ENCODE peak calls at places on chromosomes 16 and 17, in nine cellular contexts. V is left ventricle myocardium inferior, R is upper lobe of right lung, S is DND-41, M is ascending aorta, H is brain microvascular endothelial cell, U is epithelial cell of esophagus, J is AG09309, E is neural progenitor cell. N is an unnamed sample.

GRCh38 chr16:28546626-28547025 is 7.1 kb upstream of the SGF29 start:
- DNase-seq in V (no peak), R (no peak), S (no peak), M (no peak), H (no peak), U (no peak), J (no peak), E (no peak), N (no peak)

GRCh38 chr17:2711608-2712299 is at the start of gene CLUH:
- DNase-seq in V (peak), R (peak), S (peak), M (peak), H (peak), U (peak), J (peak), E (peak), N (peak)

GRCh38 chr17:40932608-40933007 is 4.8 kb downstream of the KRT23 start:
- DNase-seq in V (no peak), R (no peak), S (no peak), M (no peak), H (no peak), U (no peak), J (no peak), E (peak), N (no peak)

GRCh38 chr16:714079-714478 is 839 bp upstream of the METRN start:
- DNase-seq in V (no peak), R (no peak), S (no peak), M (no peak), H (no peak), U (peak), J (no peak), E (no peak), N (no peak)

GRCh38 chr17:27244481-27245223 is 49.3 kb upstream of the WSB1 start:
- DNase-seq in V (peak), R (peak), S (no peak), M (peak), H (peak), U (peak), J (peak), E (peak), N (peak)

GRCh38 chr16:56625140-56625942 is at the start of gene MT1E:
- DNase-seq in V (peak), R (peak), S (no peak), M (peak), H (peak), U (peak), J (peak), E (peak), N (no peak)

GRCh38 chr17:2485543-2485942 is 26.1 kb downstream of the METTL16 start:
- DNase-seq in V (no peak), R (no peak), S (no peak), M (no peak), H (no peak), U (peak), J (no peak), E (no peak), N (no peak)

GRCh38 chr17:47742319-47743181 is 9.5 kb downstream of the TBX21 start:
- DNase-seq in V (no peak), R (no peak), S (peak), M (peak), H (no peak), U (no peak), J (no peak), E (peak), N (no peak)

GRCh38 chr16:90077757-90078593 is 844 bp upstream of the PRDM7 start:
- DNase-seq in V (no peak), R (no peak), S (no peak), M (no peak), H (no peak), U (peak), J (no peak), E (peak), N (no peak)

GRCh38 chr16:69930117-69930776 is 20.9 kb upstream of the CLEC18A start:
- DNase-seq in V (peak), R (no peak), S (peak), M (peak), H (peak), U (peak), J (no peak), E (peak), N (no peak)

GRCh38 chr16:79045191-79045590 is 555.3 kb downstream of the MAF start:
- DNase-seq in V (no peak), R (no peak), S (no peak), M (no peak), H (no peak), U (no peak), J (no peak), E (no peak), N (no peak)

GRCh38 chr17:9021985-9022552 is 759 bp downstream of the NTN1 start:
- DNase-seq in V (peak), R (peak), S (no peak), M (peak), H (no peak), U (peak), J (no peak), E (peak), N (no peak)

GRCh38 chr16:19389246-19389645 is 28.4 kb upstream of the TMC5 start:
- DNase-seq in V (peak), R (peak), S (peak), M (no peak), H (no peak), U (peak), J (no peak), E (peak), N (no peak)

GRCh38 chr17:79840204-79840988 is 1.2 kb upstream of the CBX4 start:
- DNase-seq in V (peak), R (peak), S (no peak), M (peak), H (no peak), U (peak), J (no peak), E (peak), N (no peak)

GRCh38 chr16:2388875-2389433 is 40.3 kb upstream of the CCNF start:
- DNase-seq in V (no peak), R (no peak), S (no peak), M (peak), H (peak), U (peak), J (no peak), E (no peak), N (no peak)

GRCh38 chr17:8674344-8675305 is 44.1 kb upstream of the MYH10 start:
- DNase-seq in V (peak), R (peak), S (no peak), M (peak), H (peak), U (no peak), J (no peak), E (no peak), N (no peak)

GRCh38 chr16:188674-189073 is 8.4 kb downstream of the HBQ1 start:
- DNase-seq in V (no peak), R (no peak), S (peak), M (no peak), H (no peak), U (no peak), J (no peak), E (no peak), N (no peak)

GRCh38 chr16:66131895-66132294 is 234.6 kb upstream of the CDH5 start:
- DNase-seq in V (no peak), R (no peak), S (no peak), M (no peak), H (no peak), U (no peak), J (no peak), E (no peak), N (no peak)

GRCh38 chr16:85570213-85570734 is 42.8 kb upstream of the GSE1 start:
- DNase-seq in V (no peak), R (no peak), S (peak), M (no peak), H (no peak), U (peak), J (no peak), E (no peak), N (no peak)
- H3K4me3 ChIP-seq in V (no peak), R (no peak), S (no peak), M (no peak), H (no peak), U (no peak), J (no peak), E (no peak), N (no peak)

GRCh38 chr17:72430611-72431432 is 310.0 kb downstream of the SOX9 start:
- DNase-seq in V (no peak), R (no peak), S (no peak), M (no peak), H (no peak), U (no peak), J (no peak), E (peak), N (no peak)
- TF ChIP-seq CTCF in V (no peak), R (no peak), S (no peak), M (no peak), H (peak), U (no peak), J (peak), E (peak), N (no peak)

GRCh38 chr17:42548070-42548837 is 4.5 kb upstream of the HSD17B1 start:
- DNase-seq in V (peak), R (peak), S (no peak), M (no peak), H (no peak), U (peak), J (no peak), E (peak), N (no peak)
- H3K4me3 ChIP-seq in V (peak), R (peak), S (no peak), M (no peak), H (peak), U (peak), J (no peak), E (peak), N (peak)

GRCh38 chr17:50499722-50500121 is 8.5 kb upstream of the MYCBPAP start:
- DNase-seq in V (no peak), R (no peak), S (no peak), M (no peak), H (no peak), U (no peak), J (no peak), E (no peak), N (no peak)
- TF ChIP-seq CTCF in V (no peak), R (no peak), S (no peak), M (no peak), H (no peak), U (no peak), J (no peak), E (no peak), N (no peak)

GRCh38 chr16:49838361-49838638 is 17.6 kb downstream of the ZNF423 start:
- DNase-seq in V (no peak), R (no peak), S (no peak), M (no peak), H (no peak), U (no peak), J (no peak), E (no peak), N (no peak)

GRCh38 chr16:49836668-49837067 is 19.2 kb downstream of the ZNF423 start:
- DNase-seq in V (no peak), R (no peak), S (no peak), M (no peak), H (no peak), U (no peak), J (no peak), E (no peak), N (no peak)

GRCh38 chr16:49837673-49838360 is 18.1 kb downstream of the ZNF423 start:
- DNase-seq in V (no peak), R (no peak), S (no peak), M (no peak), H (no peak), U (no peak), J (no peak), E (no peak), N (no peak)

GRCh38 chr16:49838639-49839461 is 17.1 kb downstream of the ZNF423 start:
- DNase-seq in V (no peak), R (no peak), S (no peak), M (no peak), H (no peak), U (no peak), J (no peak), E (peak), N (no peak)

DNA sequence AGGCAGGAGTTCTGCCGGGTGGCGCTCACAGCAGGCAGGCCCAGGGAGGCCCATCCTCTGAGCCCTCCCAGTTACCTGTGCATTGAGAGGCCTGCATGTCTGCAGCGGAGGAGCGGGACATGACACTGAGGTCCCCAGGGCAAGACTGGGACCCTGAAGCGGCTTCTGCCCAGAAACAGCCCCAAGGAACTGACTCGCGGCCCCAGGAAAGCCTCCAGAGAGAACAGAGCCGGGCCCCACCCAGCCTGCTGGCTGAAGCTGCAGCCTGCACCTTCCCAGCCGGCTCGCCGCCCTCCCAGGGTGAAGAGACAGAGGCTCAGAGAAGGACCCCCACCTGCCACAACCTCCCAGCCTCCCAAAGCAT is 16.5 kb downstream of the ZNF423 start:
- DNase-seq in V (no peak), R (no peak), S (no peak), M (no peak), H (no peak), U (no peak), J (no peak), E (no peak), N (no peak)
- H3K4me3 ChIP-seq in V (peak), R (no peak), S (no peak), M (no peak), H (no peak), U (no peak), J (no peak), E (peak), N (no peak)

DNA sequence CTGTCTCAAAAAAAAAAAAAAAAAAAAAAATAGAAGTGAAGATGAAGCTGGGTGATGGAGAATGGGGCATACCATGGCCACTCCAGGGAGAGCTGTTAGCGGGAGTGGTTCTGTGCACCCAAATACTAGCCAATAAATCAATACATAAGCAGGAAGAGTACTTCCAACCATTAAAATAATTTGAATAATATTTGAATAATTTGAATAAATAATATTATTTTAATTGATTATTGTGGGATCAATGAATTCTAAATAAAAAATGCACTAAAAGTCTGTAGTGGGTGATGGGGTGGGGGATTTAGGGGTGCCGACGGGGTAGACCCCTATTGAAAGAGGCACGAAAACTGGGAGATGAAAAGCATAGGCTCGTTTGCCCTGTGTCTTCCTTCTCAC is 41.4 kb upstream of the CMIP start:
- DNase-seq in V (no peak), R (no peak), S (no peak), M (no peak), H (no peak), U (no peak), J (no peak), E (no peak), N (no peak)
- TF ChIP-seq CTCF in V (no peak), R (no peak), S (no peak), M (no peak), H (no peak), U (no peak), J (no peak), E (no peak), N (no peak)

GRCh38 chr17:74473294-74473693 is 6.9 kb downstream of the CD300A start:
- DNase-seq in V (no peak), R (no peak), S (no peak), M (no peak), H (no peak), U (no peak), J (no peak), E (no peak), N (no peak)
- H3K4me3 ChIP-seq in V (no peak), R (no peak), S (no peak), M (no peak), H (no peak), U (no peak), J (no peak), E (no peak), N (no peak)

GRCh38 chr16:31333686-31334649 is 21.0 kb upstream of the ITGAX start:
- DNase-seq in V (no peak), R (no peak), S (peak), M (no peak), H (no peak), U (peak), J (no peak), E (peak), N (no peak)
- TF ChIP-seq CTCF in V (peak), R (peak), S (peak), M (no peak), H (peak), U (peak), J (peak), E (peak), N (peak)

GRCh38 chr16:11231367-11231970 is 24.5 kb downstream of the SOCS1 start:
- DNase-seq in V (no peak), R (no peak), S (no peak), M (no peak), H (no peak), U (no peak), J (no peak), E (no peak), N (no peak)

GRCh38 chr16:11234884-11235702 is 20.9 kb downstream of the SOCS1 start:
- DNase-seq in V (no peak), R (no peak), S (no peak), M (no peak), H (no peak), U (no peak), J (no peak), E (no peak), N (no peak)

GRCh38 chr16:11233727-11234376 is 22.2 kb downstream of the SOCS1 start:
- DNase-seq in V (no peak), R (no peak), S (peak), M (no peak), H (no peak), U (no peak), J (no peak), E (no peak), N (no peak)

GRCh38 chr16:11232302-11232851 is 23.6 kb downstream of the SOCS1 start:
- DNase-seq in V (no peak), R (no peak), S (no peak), M (no peak), H (no peak), U (no peak), J (no peak), E (no peak), N (no peak)

GRCh38 chr16:11232852-11233726 is 22.9 kb downstream of the SOCS1 start:
- DNase-seq in V (no peak), R (peak), S (peak), M (peak), H (no peak), U (no peak), J (no peak), E (no peak), N (no peak)
- H3K4me3 ChIP-seq in V (peak), R (no peak), S (no peak), M (no peak), H (no peak), U (no peak), J (no peak), E (no peak), N (no peak)

N was measured in HFF-Myc.